ENCODE peak calls at places on chromosomes 11 and 22, in six cellular contexts. T, U, L, W, Z and N are unnamed samples.

GRCh38 chr22:39224550-39224949 is 20.2 kb downstream of the PDGFB start:
- DNase-seq in T (no peak), U (no peak), L (no peak), W (no peak), Z (no peak), N (no peak)

GRCh38 chr11:1484716-1485503 is 1.7 kb downstream of the MOB2 start:
- DNase-seq in T (no peak), U (peak), L (no peak), W (no peak), Z (no peak), N (peak)

GRCh38 chr11:3222003-3222855 is 3.6 kb upstream of the MRGPRG start:
- DNase-seq in T (peak), U (no peak), L (no peak), W (no peak), Z (no peak), N (no peak)

GRCh38 chr22:39087881-39088687 is 9.0 kb upstream of the APOBEC3H start:
- DNase-seq in T (peak), U (no peak), L (no peak), W (peak), Z (no peak), N (peak)

GRCh38 chr11:3808846-3809623 is 675 bp downstream of the PGAP2 start:
- DNase-seq in T (peak), U (no peak), L (no peak), W (no peak), Z (no peak), N (peak)

GRCh38 chr11:95230054-95231034 is 658 bp downstream of the SESN3 start:
- DNase-seq in T (peak), U (no peak), L (no peak), W (peak), Z (no peak), N (peak)

GRCh38 chr11:70398834-70399680 is 728 bp downstream of the CTTN start:
- DNase-seq in T (peak), U (no peak), L (no peak), W (peak), Z (no peak), N (peak)

GRCh38 chr11:69510471-69511357 is 29.3 kb downstream of the LINC01488 start:
- DNase-seq in T (no peak), U (peak), L (no peak), W (no peak), Z (no peak), N (no peak)

GRCh38 chr22:31337178-31337577 is 9.0 kb downstream of the PATZ1 start:
- DNase-seq in T (peak), U (no peak), L (no peak), W (no peak), Z (no peak), N (no peak)

GRCh38 chr11:130994043-130994442 is 77.8 kb upstream of the SNX19 start:
- DNase-seq in T (no peak), U (no peak), L (no peak), W (no peak), Z (no peak), N (no peak)

GRCh38 chr22:38479096-38479840 is 11.4 kb downstream of the KDELR3 start:
- DNase-seq in T (no peak), U (no peak), L (no peak), W (no peak), Z (no peak), N (no peak)

GRCh38 chr11:45658292-45658991 is 7.0 kb downstream of the CHST1 start:
- DNase-seq in T (peak), U (peak), L (no peak), W (peak), Z (peak), N (peak)

GRCh38 chr22:24977370-24978230 is 25.1 kb downstream of the KIAA1671 start:
- DNase-seq in T (peak), U (no peak), L (no peak), W (peak), Z (no peak), N (peak)

GRCh38 chr11:68948496-68948895 is 32.3 kb downstream of the MRGPRD start:
- DNase-seq in T (no peak), U (no peak), L (no peak), W (no peak), Z (no peak), N (no peak)

GRCh38 chr11:14891143-14892035 is 642 bp downstream of the CYP2R1 start:
- DNase-seq in T (peak), U (peak), L (peak), W (peak), Z (peak), N (peak)

GRCh38 chr11:23399995-23400394 is 539.7 kb upstream of the CCDC179 start:
- DNase-seq in T (no peak), U (peak), L (no peak), W (no peak), Z (no peak), N (no peak)

GRCh38 chr11:111541209-111542061 is 915 bp downstream of the LAYN start:
- DNase-seq in T (peak), U (peak), L (peak), W (peak), Z (peak), N (peak)

GRCh38 chr11:69460540-69461257 is 20.8 kb upstream of the LINC01488 start:
- DNase-seq in T (no peak), U (no peak), L (peak), W (no peak), Z (no peak), N (no peak)

GRCh38 chr11:65716774-65717405 is 3.7 kb downstream of the RNASEH2C start:
- DNase-seq in T (no peak), U (no peak), L (no peak), W (no peak), Z (no peak), N (no peak)

GRCh38 chr11:74535371-74536118 is 42.0 kb upstream of the LIPT2 start:
- DNase-seq in T (no peak), U (no peak), L (no peak), W (no peak), Z (no peak), N (no peak)

GRCh38 chr11:12114487-12115033 is 4.2 kb downstream of the MICAL2 start:
- DNase-seq in T (no peak), U (no peak), L (peak), W (peak), Z (no peak), N (no peak)

GRCh38 chr22:29559030-29559429 is 5.5 kb upstream of the THOC5 start:
- DNase-seq in T (no peak), U (no peak), L (no peak), W (no peak), Z (no peak), N (no peak)

GRCh38 chr11:20647976-20648565 is 21.3 kb upstream of the NELL1 start:
- DNase-seq in T (peak), U (no peak), L (peak), W (no peak), Z (no peak), N (peak)

GRCh38 chr22:18062421-18062820 is 15.4 kb upstream of the PEX26 start:
- DNase-seq in T (no peak), U (peak), L (no peak), W (no peak), Z (no peak), N (no peak)

GRCh38 chr22:29375436-29376076 is 12.8 kb downstream of the AP1B1 start:
- DNase-seq in T (no peak), U (no peak), L (no peak), W (no peak), Z (no peak), N (no peak)

DNA sequence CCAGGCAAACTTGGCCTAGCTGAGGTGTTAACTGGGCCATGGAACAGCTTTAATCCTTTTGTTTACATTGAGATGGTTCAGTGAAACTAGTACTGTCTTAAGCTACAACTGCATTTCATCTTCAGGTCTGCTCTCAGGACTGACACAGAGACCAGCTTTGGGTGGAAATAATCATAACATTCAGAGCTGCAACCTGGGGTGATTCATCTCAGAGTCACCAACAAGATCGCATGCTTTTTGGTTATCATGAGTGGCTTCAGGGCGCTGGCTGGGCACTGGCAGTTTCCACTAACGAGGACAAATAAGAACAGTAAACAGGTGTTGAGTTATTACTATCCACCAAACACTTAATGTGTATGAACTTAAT is 60.9 kb upstream of the PAX6 start:
- DNase-seq in T (no peak), U (no peak), L (no peak), W (no peak), Z (no peak), N (no peak)
- H3K27ac ChIP-seq in T (no peak), U (no peak), L (no peak), W (no peak), Z (no peak), N (no peak)

GRCh38 chr22:44971651-44972362 is 38.0 kb downstream of the PHF21B start:
- DNase-seq in T (no peak), U (no peak), L (no peak), W (no peak), Z (no peak), N (no peak)

GRCh38 chr22:44969817-44970216 is 40.0 kb downstream of the PHF21B start:
- DNase-seq in T (no peak), U (no peak), L (no peak), W (no peak), Z (no peak), N (no peak)

GRCh38 chr22:44970291-44970690 is 39.5 kb downstream of the PHF21B start:
- DNase-seq in T (no peak), U (no peak), L (no peak), W (no peak), Z (no peak), N (no peak)

GRCh38 chr22:44965171-44965570 is 44.6 kb downstream of the PHF21B start:
- DNase-seq in T (no peak), U (no peak), L (no peak), W (no peak), Z (no peak), N (no peak)

DNA sequence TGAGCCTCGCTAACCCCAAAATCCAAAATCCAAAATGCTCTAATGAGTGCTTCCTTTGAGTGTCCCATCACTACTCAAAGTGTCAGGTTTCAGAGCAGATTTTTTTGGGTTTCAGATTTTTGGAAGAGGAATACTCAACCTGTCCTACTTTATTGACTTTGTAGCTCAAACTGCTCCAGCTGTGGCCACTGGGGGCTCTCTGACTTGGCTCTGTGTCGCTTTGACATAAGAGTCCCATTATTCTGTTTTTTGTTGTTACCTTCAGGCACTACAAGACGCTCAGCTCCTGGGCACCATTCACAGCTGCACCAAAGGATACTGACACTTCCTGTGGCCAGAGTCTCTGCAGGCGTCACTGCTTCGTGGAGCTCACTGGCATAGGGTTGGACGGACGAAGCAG is 41.1 kb downstream of the PHF21B start:
- DNase-seq in T (no peak), U (no peak), L (no peak), W (no peak), Z (no peak), N (no peak)
- TF ChIP-seq CTCF in T (no peak), U (no peak), L (no peak), W (no peak), Z (no peak), N (no peak)

DNA sequence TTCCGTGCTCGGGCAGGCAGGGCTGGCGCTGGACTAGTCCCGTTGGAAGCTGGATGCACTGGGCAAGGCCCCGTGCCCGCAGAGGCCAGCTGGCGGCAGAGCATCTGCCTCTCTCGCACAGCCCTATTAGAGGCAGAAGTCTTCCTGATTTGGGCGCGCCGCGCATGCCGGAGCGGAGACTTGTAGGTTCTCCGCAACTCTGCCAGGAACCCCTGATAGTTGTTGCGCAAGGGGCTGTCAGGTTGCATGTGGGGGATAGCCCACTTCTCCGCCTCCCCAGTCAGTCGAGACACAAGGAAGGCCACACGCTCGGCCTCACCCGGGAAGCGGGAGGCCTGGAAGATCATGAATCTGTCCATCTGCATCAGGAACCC is 1.2 kb downstream of the RTL6 start:
- DNase-seq in T (peak), U (no peak), L (no peak), W (peak), Z (no peak), N (peak)
- H3K27ac ChIP-seq in T (no peak), U (no peak), L (no peak), W (no peak), Z (no peak), N (no peak)

GRCh38 chr22:20080445-20080775 is 369 bp downstream of the DGCR8 start:
- DNase-seq in T (peak), U (peak), L (no peak), W (peak), Z (peak), N (peak)

GRCh38 chr22:20083157-20083890 is 3.3 kb downstream of the DGCR8 start:
- DNase-seq in T (no peak), U (no peak), L (no peak), W (no peak), Z (no peak), N (no peak)

GRCh38 chr22:20076627-20077172 is 3.3 kb upstream of the DGCR8 start:
- DNase-seq in T (no peak), U (no peak), L (no peak), W (no peak), Z (no peak), N (no peak)

GRCh38 chr22:20080776-20081654 is 974 bp downstream of the DGCR8 start:
- DNase-seq in T (peak), U (no peak), L (peak), W (no peak), Z (no peak), N (peak)

DNA sequence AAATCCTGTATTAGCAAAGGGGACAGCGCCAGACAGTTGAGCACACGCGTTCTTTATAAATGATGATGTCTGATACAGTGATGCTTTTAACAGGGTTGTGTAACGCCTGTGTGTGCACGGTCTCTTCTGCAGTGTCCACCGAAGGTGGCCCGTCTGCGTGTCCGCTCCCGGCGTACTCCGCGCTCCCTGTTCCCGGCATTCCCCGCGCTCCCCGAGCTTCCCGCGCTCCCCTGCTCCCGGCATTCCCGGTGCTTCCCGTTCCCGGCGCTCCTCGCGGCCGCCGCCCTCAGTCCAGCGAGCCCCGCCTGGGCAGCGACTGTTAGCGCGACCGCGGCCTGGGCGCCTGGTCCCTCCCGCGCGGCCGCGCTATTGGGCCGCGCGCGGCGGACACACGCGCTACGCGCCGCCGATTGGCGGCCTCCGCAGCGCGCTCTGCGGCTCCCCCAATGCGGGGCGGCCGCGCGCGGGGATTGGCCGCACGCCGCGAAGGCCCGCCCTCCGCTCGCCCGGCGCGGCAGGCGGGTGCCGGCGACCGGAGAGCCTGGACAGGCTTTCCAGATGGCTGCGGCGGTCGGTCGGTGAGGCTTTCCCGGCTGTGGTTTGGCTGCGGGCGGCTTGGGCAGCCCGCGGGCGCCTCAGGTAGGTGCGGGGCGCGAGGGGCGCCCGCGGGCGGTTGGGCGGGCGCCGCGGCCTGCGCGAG is at the start of gene DGCR8:
- DNase-seq in T (peak), U (peak), L (peak), W (peak), Z (peak), N (peak)
- TF ChIP-seq CTCF in T (no peak), U (no peak), L (no peak), W (no peak), Z (no peak), N (no peak)

GRCh38 chr11:37812281-37812880 is 1214.3 kb upstream of the RAG2 start:
- DNase-seq in T (no peak), U (peak), L (no peak), W (no peak), Z (no peak), N (no peak)
- H3K27ac ChIP-seq in T (no peak), U (no peak), L (no peak), W (no peak), Z (no peak), N (no peak)

GRCh38 chr11:18145837-18146236 is 13.5 kb downstream of the MRGPRX3 start:
- DNase-seq in T (no peak), U (no peak), L (no peak), W (no peak), Z (no peak), N (no peak)

GRCh38 chr11:18144243-18144642 is 11.9 kb downstream of the MRGPRX3 start:
- DNase-seq in T (no peak), U (no peak), L (no peak), W (no peak), Z (no peak), N (no peak)

GRCh38 chr11:18140145-18140544 is 7.8 kb downstream of the MRGPRX3 start:
- DNase-seq in T (no peak), U (no peak), L (no peak), W (no peak), Z (no peak), N (no peak)

DNA sequence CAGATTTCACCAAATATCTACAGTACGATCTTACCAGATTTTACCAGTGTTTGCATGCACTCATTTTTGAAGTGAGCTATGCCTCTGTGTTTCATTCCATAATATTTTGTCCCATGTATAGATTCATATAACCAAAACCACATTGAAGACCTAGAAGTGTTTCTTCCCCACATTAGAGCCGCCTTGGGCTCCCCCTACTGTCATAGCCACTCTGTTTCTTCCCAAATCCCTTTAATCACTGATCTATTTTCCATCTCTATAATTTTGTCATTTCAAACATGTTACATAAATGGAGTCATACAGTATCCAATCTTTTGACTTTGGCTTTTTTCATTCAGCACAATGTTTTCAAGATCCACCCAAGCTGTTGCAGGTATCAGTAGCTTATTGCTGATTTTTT is 12.7 kb downstream of the MRGPRX3 start:
- DNase-seq in T (no peak), U (no peak), L (no peak), W (no peak), Z (no peak), N (no peak)
- TF ChIP-seq CTCF in T (no peak), U (no peak), L (peak), W (no peak), Z (no peak), N (no peak)

GRCh38 chr11:405323-405975 is 9.3 kb downstream of the SIGIRR start:
- DNase-seq in T (no peak), U (no peak), L (no peak), W (no peak), Z (no peak), N (no peak)

GRCh38 chr11:408154-409007 is 6.4 kb downstream of the SIGIRR start:
- DNase-seq in T (no peak), U (peak), L (no peak), W (no peak), Z (no peak), N (no peak)

GRCh38 chr11:407651-408080 is 7.1 kb downstream of the SIGIRR start:
- DNase-seq in T (no peak), U (no peak), L (no peak), W (no peak), Z (no peak), N (no peak)

GRCh38 chr11:405976-406795 is 8.6 kb downstream of the SIGIRR start:
- DNase-seq in T (no peak), U (peak), L (no peak), W (no peak), Z (no peak), N (no peak)

GRCh38 chr11:406796-407650 is 7.8 kb downstream of the SIGIRR start:
- DNase-seq in T (peak), U (peak), L (peak), W (peak), Z (no peak), N (peak)
- H3K27ac ChIP-seq in T (no peak), U (peak), L (no peak), W (no peak), Z (no peak), N (no peak)

DNA sequence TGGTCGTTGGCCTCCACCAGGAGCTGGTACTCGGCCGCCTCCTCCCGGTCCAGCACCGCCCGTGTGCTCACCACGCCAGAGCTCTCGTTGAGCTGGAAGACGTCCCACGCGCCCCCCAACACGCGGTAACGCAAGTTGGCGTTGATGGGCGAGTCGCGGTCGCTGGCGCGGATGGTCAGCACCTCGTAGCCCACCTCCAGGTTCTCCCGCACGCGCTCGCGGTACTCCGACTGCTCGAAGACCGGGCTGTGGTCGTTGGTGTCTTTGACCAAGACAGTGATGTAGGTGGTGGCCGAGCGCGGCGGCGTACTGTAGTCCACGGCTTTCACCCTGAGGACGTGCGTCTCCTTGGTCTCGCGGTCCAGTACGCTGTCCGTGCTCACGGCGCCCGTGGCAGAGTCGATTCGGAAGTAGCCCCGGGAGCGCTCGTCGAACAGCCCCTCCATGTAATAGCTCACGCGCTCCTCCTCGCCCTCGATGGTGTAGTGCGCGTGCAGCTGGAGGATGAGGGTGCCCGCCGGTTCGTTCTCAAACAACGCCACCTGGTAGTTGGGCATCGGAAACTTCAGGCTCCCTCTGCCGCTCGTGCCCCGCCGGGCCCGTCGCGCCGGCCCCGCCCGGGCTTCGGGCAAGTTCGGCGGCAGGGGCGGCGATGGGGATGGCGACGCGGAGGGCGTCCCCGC is 1.4 kb downstream of the CELSR1 start:
- DNase-seq in T (no peak), U (no peak), L (no peak), W (no peak), Z (no peak), N (no peak)
- TF ChIP-seq CTCF in T (no peak), U (no peak), L (no peak), W (no peak), Z (no peak), N (no peak)